ENCODE peak calls at places on chromosomes 1 and 21, in five cellular contexts. K, E, L, S and V are unnamed samples. For H3K27me3, the result is how much of the 10 kb centered on the place peaks cover.

GRCh38 chr1:100516854-100517253 is 21.1 kb upstream of the GPR88 start:
- DNase-seq in L (no peak), K (no peak), E (no peak), S (no peak), V (no peak)

GRCh38 chr1:63634471-63634870 is 41.3 kb downstream of the PGM1 start:
- DNase-seq in K (no peak), E (no peak), L (no peak), S (no peak), V (no peak)

GRCh38 chr1:244065063-244065788 is 14.1 kb downstream of the ZBTB18 start:
- DNase-seq in E (no peak), L (no peak), K (peak), S (no peak), V (no peak)

GRCh38 chr1:171245458-171246064 is 2.7 kb upstream of the FMO1 start:
- DNase-seq in S (no peak), E (no peak), K (peak), L (no peak), V (peak)

GRCh38 chr1:112247036-112247597 is 148.9 kb upstream of the CTTNBP2NL start:
- DNase-seq in S (no peak), E (no peak), K (no peak), L (no peak), V (no peak)

GRCh38 chr1:45493116-45493697 is 2.2 kb upstream of the TESK2 start:
- DNase-seq in K (peak), S (no peak), E (no peak), L (peak), V (peak)

GRCh38 chr1:93196591-93196990 is 16.1 kb downstream of the CCDC18 start:
- DNase-seq in K (peak), E (no peak), S (no peak), L (no peak), V (peak)

GRCh38 chr1:4797429-4797828 is 143.0 kb downstream of the AJAP1 start:
- DNase-seq in S (no peak), E (no peak), L (no peak), K (no peak), V (no peak)

GRCh38 chr1:197541411-197541810 is 233.9 kb downstream of the DENND1B start:
- DNase-seq in E (no peak), S (no peak), K (no peak), L (no peak), V (no peak)

GRCh38 chr1:206804156-206804737 is 32.0 kb upstream of the IL10 start:
- DNase-seq in L (no peak), S (no peak), E (no peak), K (no peak), V (peak)

GRCh38 chr1:67630438-67631045 is 54.5 kb upstream of the GADD45A start:
- DNase-seq in S (no peak), L (no peak), K (no peak), E (no peak), V (peak)

GRCh38 chr1:204203206-204203767 is 7.0 kb upstream of the KISS1 start:
- DNase-seq in S (no peak), E (peak), K (no peak), L (no peak), V (no peak)

GRCh38 chr1:171912509-171913185 is 71.3 kb downstream of the DNM3 start:
- DNase-seq in K (no peak), L (no peak), S (no peak), E (no peak), V (no peak)

GRCh38 chr1:31795801-31796621 is 19.8 kb downstream of the SPOCD1 start:
- DNase-seq in S (no peak), K (peak), L (no peak), E (peak), V (peak)

GRCh38 chr1:7224081-7224534 is 438.9 kb downstream of the CAMTA1 start:
- DNase-seq in K (no peak), S (no peak), L (no peak), E (no peak), V (no peak)

GRCh38 chr1:151346082-151346768 is 827 bp downstream of the RFX5 start:
- DNase-seq in S (no peak), E (no peak), L (no peak), K (no peak), V (no peak)

GRCh38 chr1:15941044-15941840 is 34.7 kb downstream of the ZBTB17 start:
- DNase-seq in E (no peak), K (no peak), S (no peak), L (no peak), V (no peak)

DNA sequence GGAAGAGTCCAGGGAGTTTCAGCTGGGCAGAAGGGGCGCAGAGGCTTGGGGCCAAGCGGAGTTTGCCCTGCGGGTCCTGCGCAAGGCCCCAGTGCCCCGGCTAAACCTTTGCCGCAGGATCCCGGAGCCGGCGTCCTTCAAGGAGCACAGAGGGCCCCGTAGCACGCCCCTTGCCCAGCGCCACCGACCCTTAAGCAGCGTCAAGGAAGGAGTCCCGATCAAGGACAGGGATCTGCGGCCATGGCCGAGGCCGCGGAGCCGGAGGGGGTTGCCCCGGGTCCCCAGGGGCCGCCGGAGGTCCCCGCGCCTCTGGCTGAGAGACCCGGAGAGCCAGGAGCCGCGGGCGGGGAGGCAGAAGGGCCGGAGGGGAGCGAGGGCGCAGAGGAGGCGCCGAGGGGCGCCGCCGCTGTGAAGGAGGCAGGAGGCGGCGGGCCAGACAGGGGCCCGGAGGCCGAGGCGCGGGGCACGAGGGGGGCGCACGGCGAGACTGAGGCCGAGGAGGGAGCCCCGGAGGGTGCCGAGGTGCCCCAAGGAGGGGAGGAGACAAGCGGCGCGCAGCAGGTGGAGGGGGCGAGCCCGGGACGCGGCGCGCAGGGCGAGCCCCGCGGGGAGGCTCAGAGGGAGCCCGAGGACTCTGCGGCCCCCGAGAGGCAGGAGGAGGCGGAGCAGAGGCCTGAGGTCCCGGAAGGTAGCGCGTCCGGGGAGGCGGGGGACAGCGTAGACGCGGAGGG is 520 bp downstream of the CLIC6 start:
- DNase-seq in E (no peak), K (no peak), L (no peak), S (no peak), V (no peak)
- H3K27me3 ChIP-seq in E (half or more), K (half or more), L (under half), S (half or more), V (under half)

DNA sequence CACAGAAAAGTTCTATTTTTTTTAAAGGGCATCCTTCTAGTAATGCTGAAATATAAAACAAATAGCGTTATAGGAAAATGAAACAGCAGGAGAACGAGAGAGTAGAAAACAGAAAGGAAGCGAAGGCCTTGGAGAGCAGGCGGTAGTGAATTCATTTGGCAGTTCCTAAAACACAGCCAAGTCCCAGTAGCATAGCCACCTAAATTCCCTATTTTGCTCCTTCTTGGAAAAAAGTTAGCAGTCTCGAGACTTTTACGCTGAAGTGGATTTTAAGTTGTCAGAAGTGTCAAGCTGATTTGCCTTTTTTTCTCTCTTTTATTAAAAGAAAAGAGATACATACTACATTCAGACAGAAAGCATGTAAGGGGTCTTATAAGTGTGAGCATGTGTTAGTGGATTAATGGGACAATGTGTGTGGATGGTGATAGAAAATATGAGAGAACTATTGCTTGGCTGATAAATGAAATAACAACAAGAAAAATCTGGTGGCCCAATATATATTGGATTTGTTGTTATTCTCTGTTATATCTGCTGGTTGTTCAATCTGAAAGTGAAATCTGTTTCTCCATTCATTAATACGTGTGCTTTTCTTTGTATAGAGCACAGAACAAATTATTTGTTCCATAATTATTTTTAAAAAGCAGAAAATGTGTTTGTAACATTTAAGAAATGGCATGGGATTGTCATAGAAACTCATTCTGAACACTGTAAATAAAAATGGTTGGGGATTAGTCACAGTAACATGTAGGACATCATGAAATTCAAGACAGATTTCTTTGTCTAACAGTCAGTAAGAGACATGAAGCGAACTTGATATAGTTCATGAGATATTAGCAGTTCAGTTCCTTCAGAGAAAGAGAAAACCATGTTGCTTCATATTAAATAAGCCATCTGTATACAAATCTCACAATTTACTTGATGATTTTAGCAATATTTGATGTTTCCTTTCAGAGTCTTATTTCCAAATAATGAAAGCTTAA is 19.4 kb downstream of the NFIA start:
- DNase-seq in E (no peak), K (no peak), S (no peak), L (no peak), V (peak)
- H3K4me3 ChIP-seq in E (peak), K (no peak), S (peak), L (no peak), V (no peak)

GRCh38 chr1:39213511-39214002 is 9.1 kb downstream of the MACF1 start:
- DNase-seq in K (peak), S (no peak), L (no peak), E (no peak), V (peak)
- H3K27me3 ChIP-seq in K (under half), S (under half), L (under half), E (under half), V (under half)

DNA sequence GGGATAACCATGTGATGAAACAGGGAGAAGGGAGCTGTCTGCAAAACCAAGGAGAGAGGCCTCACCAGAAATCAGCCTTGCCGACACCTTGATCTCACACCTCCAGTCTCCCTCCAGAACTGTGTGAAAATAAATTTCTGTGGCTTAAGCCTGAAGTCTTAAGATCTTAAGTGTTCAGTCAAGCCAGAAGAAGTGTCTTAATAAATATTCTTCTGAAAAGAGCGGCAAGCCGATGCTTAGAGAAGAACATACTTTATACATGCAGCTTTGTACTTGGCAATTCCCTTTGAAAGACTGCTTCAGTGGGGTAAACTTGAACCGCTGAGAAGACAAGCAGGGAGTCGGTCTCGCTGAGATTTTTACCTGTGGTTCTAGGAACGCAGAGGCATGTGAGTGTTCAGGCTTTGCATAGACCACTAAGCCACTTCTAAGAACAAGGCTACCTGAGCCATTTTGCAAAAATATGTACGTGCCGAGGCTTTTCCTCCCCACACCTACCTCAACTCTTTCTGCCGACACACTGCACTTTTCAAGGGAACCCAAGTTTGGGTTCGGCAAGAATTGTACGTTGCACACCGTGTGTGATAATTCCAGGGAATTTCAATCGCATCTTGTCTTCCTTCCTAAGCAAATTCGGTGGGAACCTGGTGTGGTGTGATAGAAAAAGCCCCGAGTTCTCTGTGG is 3.4 kb downstream of the RUNX1 start:
- DNase-seq in S (no peak), K (no peak), E (no peak), L (no peak), V (no peak)
- H3K4me3 ChIP-seq in S (no peak), K (no peak), E (peak), L (no peak), V (no peak)

DNA sequence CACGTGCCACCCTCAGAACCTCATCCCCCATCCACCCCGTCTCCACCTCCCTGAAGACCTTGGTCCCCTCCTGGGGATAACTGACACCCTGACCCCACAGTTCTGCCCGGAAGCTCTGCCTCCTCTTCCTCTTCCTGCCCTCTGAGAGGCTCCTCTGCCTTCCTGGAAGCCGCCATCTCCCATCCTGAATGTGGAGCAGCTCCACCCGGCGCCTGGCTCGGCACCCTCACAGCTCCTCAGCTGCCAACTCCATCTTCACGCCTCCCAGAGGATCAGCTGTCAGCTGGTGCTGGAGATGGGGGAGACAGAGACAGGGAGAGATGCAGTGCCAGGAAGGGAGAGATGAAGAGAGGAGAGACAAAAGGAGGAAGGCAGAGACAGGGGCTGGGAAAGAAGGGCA is 210.4 kb upstream of the CSF3R start:
- DNase-seq in S (no peak), K (no peak), L (no peak), E (no peak), V (no peak)
- H3K27me3 ChIP-seq in S (under half), K (under half), L (under half), E (half or more), V (under half)

DNA sequence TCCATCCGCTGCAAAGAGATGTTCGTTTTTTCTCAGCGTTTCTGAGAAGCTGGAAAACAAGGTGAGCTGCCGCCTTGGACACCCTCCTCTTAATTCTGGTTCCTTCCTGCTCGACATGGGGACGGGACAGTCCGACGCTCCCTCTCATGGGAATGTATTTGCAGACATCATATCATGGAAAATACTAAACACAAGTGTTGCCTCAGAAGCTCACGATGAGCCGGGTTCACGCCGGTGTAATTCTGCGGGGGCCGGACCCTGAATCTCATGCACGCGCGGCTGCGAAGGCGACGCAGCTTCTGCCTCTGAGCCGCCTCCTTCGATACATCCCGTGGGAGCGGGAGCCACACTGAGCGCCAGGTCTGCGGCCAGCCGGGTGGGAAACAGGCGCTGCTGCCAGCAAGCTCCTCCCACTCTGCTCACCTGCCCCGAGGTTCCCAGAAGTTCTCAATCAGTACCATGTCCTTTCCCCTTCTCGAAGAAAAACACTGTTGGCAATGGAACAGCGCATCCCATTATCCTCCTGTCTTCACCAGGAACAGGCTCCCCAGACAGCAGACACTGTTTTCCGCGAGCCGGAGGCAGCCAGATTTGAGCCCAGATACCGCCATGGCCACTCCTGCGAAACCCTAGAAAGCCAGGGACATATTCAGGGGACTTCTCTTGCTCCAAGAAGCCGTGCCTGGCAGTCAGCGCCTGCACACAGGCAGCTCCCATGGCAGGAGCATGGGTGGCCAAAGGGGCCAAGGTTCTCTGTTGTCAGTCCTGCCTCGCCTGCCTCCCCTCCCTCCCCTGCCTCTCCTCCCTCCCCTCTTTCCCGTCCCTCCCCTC is 98.0 kb downstream of the WDR4 start:
- DNase-seq in S (no peak), L (no peak), E (no peak), K (no peak), V (peak)
- H3K4me3 ChIP-seq in S (peak), L (peak), E (peak), K (no peak), V (peak)

DNA sequence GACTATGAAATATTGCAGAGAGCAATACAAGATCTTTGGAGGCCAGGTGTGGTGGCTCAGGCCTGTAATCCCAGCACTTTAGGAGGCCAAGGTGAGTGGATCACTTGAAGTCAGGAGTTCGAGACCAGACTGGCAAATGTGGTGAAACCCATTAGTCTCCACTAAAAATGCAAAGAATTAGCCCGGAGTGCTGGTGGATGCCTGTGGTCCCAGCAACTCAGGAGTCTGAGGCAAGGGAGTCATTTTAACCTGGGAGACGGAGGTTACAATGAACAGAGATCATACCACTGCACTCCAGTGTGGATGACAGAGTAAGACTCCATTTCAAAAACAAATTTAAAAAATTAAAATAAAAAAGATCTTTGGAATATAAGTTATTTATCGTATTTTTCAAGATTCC is 76.6 kb downstream of the PRKAB2 start:
- DNase-seq in E (no peak), S (no peak), K (no peak), L (no peak), V (no peak)
- H3K27me3 ChIP-seq in E (under half), S (under half), K (under half), L (under half), V (under half)

DNA sequence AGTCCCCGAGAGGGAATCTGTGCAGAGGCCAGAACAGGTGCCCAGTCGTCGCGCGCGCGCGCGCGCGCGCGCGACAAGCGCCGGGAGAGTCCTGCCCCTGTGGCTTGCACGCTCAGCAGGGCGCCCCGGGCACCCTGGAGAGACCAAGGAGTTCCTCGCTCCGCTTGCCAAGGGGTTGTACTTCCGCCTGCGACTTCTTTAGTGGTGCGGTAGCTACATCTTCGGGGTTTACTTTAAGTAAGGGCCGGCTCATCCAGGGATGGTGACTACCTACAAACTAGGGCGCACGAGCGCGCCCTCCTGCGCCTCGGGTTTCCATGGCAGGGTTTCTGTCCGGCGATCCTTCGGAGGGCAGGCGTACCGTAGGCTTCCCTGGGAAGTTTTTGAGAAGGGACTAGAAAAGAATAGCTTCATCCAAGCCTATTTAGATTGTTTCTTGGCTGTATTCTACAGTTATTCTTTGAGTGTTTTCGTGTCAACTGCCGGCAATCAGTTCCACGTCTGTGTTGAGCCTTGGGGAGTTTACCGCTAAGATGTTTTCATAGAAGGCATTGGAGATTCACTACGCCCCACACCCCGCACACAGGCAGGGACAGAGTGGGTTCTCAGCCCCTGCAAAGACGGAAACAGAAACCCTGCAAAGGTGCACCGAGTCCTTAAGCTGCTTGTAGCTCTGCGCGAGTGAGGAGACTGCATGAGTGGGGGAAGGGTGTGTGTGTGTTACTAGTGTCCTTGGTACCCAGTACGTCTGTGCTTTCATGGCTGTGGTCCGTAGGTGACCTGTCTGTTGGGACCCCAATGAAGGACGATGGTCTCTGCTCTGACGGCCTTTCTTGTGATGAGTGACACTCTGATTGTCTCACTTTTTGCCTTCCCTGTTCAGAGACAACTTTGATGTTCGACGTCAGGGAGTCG is 1.7 kb downstream of the LHX4 start:
- DNase-seq in L (no peak), K (peak), S (no peak), E (no peak), V (peak)
- H3K4me3 ChIP-seq in L (peak), K (peak), S (peak), E (peak), V (peak)